ENCODE peak calls at places on chromosomes 4 and X, in six cellular contexts. R, B, I, K, E and L are unnamed samples.

GRCh38 chrX:15988661-15989603 is 134.3 kb upstream of the AP1S2 start:
- DNase-seq in B (no peak), K (no peak), R (no peak), E (no peak), I (no peak), L (peak; percentile 74)

GRCh38 chr4:156038772-156039171 is 85.1 kb upstream of the CTSO start:
- DNase-seq in B (no peak), K (no peak), E (no peak), R (no peak), I (no peak), L (no peak)

GRCh38 chr4:26372525-26373172 is 51.8 kb downstream of the RBPJ start:
- DNase-seq in B (no peak), K (no peak), E (no peak), I (no peak), R (peak; percentile 51), L (peak; percentile 68)

GRCh38 chr4:173188648-173189047 is 20.0 kb downstream of the GALNT7 start:
- DNase-seq in B (no peak), I (no peak), K (no peak), R (no peak), E (no peak), L (no peak)

GRCh38 chrX:9902651-9903050 is 64.5 kb upstream of the CLDN34 start:
- DNase-seq in K (no peak), E (no peak), I (no peak), B (no peak), R (no peak), L (no peak)

GRCh38 chrX:39399387-39399786 is 598.1 kb downstream of the MID1IP1 start:
- DNase-seq in E (no peak), I (no peak), K (no peak), B (no peak), R (no peak), L (peak; percentile 2)

GRCh38 chr4:184215709-184216328 is 1.9 kb downstream of the ENPP6 start:
- DNase-seq in I (no peak), B (no peak), K (no peak), R (peak; percentile 64), E (no peak), L (no peak)

GRCh38 chr4:11605597-11605996 is 176.9 kb upstream of the HS3ST1 start:
- DNase-seq in B (no peak), E (no peak), R (no peak), I (no peak), K (no peak), L (peak; percentile 71)

GRCh38 chr4:48588230-48588943 is 98.3 kb downstream of the ZAR1 start:
- DNase-seq in R (no peak), I (no peak), E (no peak), K (no peak), B (no peak), L (no peak)

GRCh38 chr4:169096221-169096620 is 86.2 kb upstream of the CBR4 start:
- DNase-seq in B (no peak), E (no peak), I (no peak), K (no peak), R (no peak), L (no peak)

GRCh38 chr4:20487852-20488251 is 212.4 kb upstream of the PACRGL start:
- DNase-seq in I (no peak), K (no peak), E (no peak), R (no peak), B (no peak), L (no peak)
- TF ChIP-seq MAX in I (no peak), K (no peak), E (no peak), R (no peak), B (no peak), L (no peak)

GRCh38 chrX:12322031-12322430 is 183.8 kb downstream of the FRMPD4 start:
- DNase-seq in B (no peak), K (no peak), R (no peak), E (no peak), I (no peak), L (no peak)

GRCh38 chrX:12319012-12319519 is 180.8 kb downstream of the FRMPD4 start:
- DNase-seq in I (no peak), B (no peak), K (no peak), R (no peak), E (no peak), L (no peak)

GRCh38 chrX:12315526-12315925 is 177.3 kb downstream of the FRMPD4 start:
- DNase-seq in K (no peak), R (no peak), E (no peak), I (no peak), B (no peak), L (no peak)

GRCh38 chrX:12319955-12320354 is 181.7 kb downstream of the FRMPD4 start:
- DNase-seq in K (no peak), B (no peak), R (no peak), I (no peak), E (no peak), L (no peak)
- H3K4me2 ChIP-seq in K (no peak overlapping the region), B (no peak overlapping the region), R (no peak overlapping the region), I (no peak overlapping the region), E (no peak overlapping the region), L (no peak overlapping the region)

DNA sequence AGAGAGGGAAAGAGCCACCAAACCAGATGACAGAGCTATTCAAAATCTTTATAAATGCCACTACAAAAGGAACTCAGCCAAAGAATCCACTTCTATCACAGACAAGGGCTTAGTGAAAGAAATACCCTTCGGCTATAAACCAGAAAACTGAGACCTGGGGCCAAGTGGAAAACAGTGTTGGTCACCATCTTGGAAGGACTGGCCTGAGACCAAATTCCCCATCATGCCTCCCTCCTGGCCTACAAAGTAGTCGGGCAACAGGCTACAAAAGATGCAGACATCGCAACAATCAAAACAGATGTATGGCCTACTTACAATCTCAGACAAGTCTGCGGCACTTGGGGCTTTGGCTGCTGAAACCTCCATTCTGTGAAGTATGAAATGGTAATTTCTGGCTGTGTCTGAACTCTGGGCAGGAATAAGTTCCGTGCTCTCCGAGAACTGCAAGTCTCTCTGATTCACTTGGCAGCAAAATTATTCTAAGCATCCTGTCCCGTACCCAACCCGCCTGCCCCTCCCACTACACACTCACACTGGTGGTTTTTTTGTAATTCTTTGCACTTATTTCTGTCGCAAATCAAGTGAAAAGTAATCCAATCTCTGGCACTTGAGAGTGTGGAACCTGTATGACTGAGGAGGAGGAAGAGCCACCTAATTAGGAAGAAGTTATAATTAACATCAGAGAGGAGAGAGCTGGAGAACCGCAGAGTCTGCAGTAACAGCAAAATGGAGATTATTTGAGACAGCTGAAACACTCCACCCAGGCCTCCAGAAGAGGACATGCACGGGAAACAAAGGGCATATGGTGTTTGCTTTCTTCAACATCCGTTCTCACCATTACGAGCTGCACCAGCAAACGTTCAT is 87.8 kb downstream of the SH3KBP1 start:
- DNase-seq in B (no peak), K (no peak), I (no peak), E (no peak), R (no peak), L (peak; percentile 55)
- H3K27ac ChIP-seq in B (no peak overlapping the region), K (no peak overlapping the region), I (no peak overlapping the region), E (no peak overlapping the region), R (no peak overlapping the region), L (peak overlapping the region; percentile 26)

DNA sequence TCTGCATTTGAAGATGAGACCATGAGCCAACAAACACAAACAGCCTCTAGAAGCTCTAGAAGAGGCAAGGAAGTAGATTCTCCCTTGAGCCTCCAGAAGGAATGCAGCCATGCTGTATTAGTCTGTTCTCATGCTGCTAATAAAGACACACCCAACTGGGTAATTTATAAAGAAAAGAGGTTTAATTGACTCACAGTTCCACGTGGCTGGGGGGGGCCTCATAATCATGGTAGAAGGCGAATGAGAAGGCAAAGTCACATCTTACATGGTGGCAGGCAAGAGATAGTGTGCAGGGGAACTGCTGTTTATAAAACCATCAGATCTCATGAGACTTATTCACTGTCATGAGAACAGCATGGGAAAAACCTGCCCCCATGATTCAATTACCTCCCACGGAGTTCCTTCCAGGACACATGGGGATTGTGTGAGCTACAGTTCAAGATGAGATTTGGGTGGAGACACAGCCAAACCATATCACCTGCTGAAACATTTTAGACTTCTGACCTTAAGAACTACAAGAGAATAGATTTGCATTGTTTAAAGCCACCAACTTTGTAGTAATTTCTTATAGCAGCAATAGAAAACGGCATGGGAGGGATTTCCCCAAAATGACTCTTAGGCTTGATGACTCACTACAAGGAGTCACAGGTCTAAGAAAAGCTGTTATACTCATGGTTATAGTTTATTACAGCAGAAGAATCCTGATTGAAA is 284.4 kb upstream of the SFRP2 start:
- DNase-seq in I (no peak), E (no peak), R (no peak), K (no peak), B (no peak), L (no peak)
- TF ChIP-seq MAX in I (no peak), E (no peak), R (no peak), K (no peak), B (no peak), L (no peak)

GRCh38 chrX:10932842-10933440 is 178.2 kb upstream of the HCCS start:
- DNase-seq in R (peak; percentile 6), E (no peak), K (no peak), B (no peak), I (no peak), L (peak; percentile 56)
- H3K4me2 ChIP-seq in R (no peak overlapping the region), E (no peak overlapping the region), K (no peak overlapping the region), B (no peak overlapping the region), I (no peak overlapping the region), L (peak overlapping the region; percentile 29)

DNA sequence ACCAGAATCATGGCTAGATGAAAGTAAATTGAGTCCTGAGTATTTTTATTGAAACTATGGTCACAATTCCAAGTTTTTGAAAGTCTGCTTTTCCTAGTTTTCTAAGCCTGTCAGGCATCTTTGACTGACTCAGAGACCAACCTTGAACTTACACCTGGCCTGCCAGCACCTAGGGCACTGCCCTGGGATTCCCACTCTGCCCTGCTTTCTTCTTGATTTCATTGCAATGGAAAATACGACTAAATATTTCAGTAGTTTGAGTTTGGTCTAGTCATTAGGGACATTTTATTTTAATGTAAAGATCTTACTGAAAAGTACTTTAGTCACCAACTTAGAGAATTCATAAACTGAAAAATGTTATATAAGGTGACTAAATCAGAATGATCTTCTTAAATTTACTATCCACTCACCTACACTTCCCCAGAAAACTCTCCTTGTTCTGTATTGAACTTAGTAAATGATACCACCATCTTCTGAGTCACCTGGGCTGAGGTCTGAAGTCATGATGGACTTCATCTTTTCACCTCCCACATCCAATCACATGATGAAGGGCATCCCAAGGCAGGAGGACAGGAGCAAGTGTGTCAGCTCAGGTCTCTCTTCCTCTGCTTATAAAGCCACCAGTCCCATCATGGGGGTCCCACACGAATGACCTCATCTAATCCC is 11.6 kb upstream of the PYURF start:
- DNase-seq in K (no peak), R (no peak), E (no peak), I (no peak), B (no peak), L (no peak)
- H3K27ac ChIP-seq in K (no peak overlapping the region), R (peak overlapping the region; percentile 100), E (no peak overlapping the region), I (no peak overlapping the region), B (no peak overlapping the region), L (peak overlapping the region; percentile 98)

GRCh38 chrX:17082831-17083230 is 136.4 kb downstream of the REPS2 start:
- DNase-seq in I (no peak), K (peak; percentile 0), B (peak; percentile 44), E (peak; percentile 10), R (peak; percentile 37), L (peak; percentile 3)
- TF ChIP-seq MAX in I (no peak), K (no peak), B (no peak), E (no peak), R (no peak), L (no peak)

GRCh38 chr4:148007789-148008188 is 275.9 kb downstream of the ARHGAP10 start:
- DNase-seq in I (no peak), R (no peak), B (no peak), E (no peak), K (no peak), L (peak; percentile 34)
- H3K4me2 ChIP-seq in I (no peak overlapping the region), R (peak overlapping the region; percentile 31), B (peak overlapping the region; percentile 70), E (no peak overlapping the region), K (peak overlapping the region; percentile 52), L (peak overlapping the region; percentile 72)

GRCh38 chr4:22667332-22667731 is 25.4 kb upstream of the GBA3 start:
- DNase-seq in R (no peak), E (no peak), B (no peak), I (no peak), K (no peak), L (no peak)
- H3K27ac ChIP-seq in R (no peak overlapping the region), E (no peak overlapping the region), B (no peak overlapping the region), I (no peak overlapping the region), K (no peak overlapping the region), L (no peak overlapping the region)